ENCODE peak calls at places on chromosomes 2 and 18, in four cellular contexts. Z is endothelial cell of umbilical vein, D is IMR-90, I is foreskin fibroblast. S is an unnamed sample.

GRCh38 chr2:37143986-37144385 is 12.8 kb downstream of the EIF2AK2 start:
- DNase-seq in I (peak), D (peak), Z (no peak), S (no peak)

GRCh38 chr2:45777996-45778719 is 126.7 kb downstream of the PRKCE start:
- DNase-seq in Z (no peak), I (no peak), D (no peak), S (no peak)

GRCh38 chr2:16625759-16626158 is 39.9 kb downstream of the CYRIA start:
- DNase-seq in Z (no peak), D (no peak), I (no peak), S (no peak)

GRCh38 chr2:46793423-46794416 is 121.9 kb downstream of the MCFD2 start:
- DNase-seq in Z (no peak), D (no peak), I (no peak), S (no peak)

GRCh38 chr2:53127061-53127650 is 640.4 kb upstream of the CHAC2 start:
- DNase-seq in Z (no peak), I (no peak), D (no peak), S (no peak)

GRCh38 chr18:48740846-48741485 is 202.1 kb downstream of the CTIF start:
- DNase-seq in D (no peak), Z (no peak), I (peak), S (no peak)

GRCh38 chr2:168403736-168404135 is 52.3 kb upstream of the CERS6 start:
- DNase-seq in I (no peak), Z (no peak), D (no peak), S (no peak)

GRCh38 chr2:192628017-192628416 is 433.3 kb upstream of the TMEFF2 start:
- DNase-seq in I (no peak), D (no peak), Z (no peak), S (no peak)

GRCh38 chr2:186919272-186919671 is 70.3 kb upstream of the ZSWIM2 start:
- DNase-seq in Z (peak), I (peak), D (peak), S (no peak)

GRCh38 chr2:22027345-22028005 is 903.7 kb downstream of the TDRD15 start:
- DNase-seq in D (no peak), I (no peak), Z (no peak), S (no peak)

DNA sequence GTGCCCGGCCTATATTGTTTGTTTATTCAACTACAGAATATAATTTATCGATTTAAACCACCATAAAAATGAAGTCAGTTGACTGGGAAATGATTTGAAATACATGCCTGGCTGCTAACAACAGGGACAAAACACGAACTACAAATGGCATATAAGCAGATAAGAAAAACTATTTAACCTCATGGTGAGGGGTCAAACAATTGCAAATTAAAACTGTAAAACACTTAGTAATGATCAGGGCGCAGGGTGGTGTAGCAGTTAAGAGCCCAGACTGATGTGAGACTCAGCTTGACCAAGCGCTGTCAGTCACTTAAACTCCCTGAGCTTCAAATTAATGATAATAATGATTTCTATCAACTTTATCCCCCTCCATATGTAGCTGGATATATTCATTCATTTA is 6.7 kb downstream of the MTHFD2 start:
- DNase-seq in I (no peak), Z (no peak), D (no peak), S (no peak)
- H3K4me3 ChIP-seq in I (no peak), Z (no peak), D (no peak), S (no peak)

GRCh38 chr2:199444749-199445148 is 13.0 kb downstream of the SATB2 start:
- DNase-seq in I (peak), D (peak), Z (no peak), S (no peak)
- H3K4me3 ChIP-seq in I (no peak), D (no peak), Z (no peak), S (no peak)

DNA sequence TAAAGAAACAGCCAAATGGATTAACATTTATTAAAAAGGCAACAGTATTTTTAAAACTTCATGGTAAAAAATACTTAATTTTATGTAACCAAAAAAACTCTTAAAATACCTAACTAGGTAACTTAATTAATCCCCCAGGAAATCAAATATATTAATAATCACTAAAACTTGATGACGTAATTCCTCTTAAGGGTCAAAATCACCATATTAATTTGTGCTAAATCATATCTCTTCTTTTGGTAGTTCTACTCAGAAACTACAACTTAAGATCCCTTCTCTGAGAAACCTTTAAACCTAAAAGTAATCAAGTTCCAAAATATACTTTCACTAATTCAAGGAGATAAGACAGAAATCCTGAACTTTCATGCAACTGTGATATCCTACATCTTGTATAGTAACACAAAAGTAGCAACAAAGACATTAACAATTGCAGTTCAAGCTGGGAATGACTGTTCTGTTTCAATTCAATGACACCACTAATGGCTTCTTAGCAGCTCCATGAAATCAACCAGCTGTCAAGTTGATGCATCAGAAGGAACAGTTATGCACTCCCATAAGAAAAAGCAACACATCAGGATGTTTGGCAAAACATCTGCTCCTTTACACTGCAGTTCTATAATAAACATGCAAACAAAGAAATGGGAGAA is 4.0 kb downstream of the BAZ2B start:
- DNase-seq in Z (peak), D (peak), I (no peak), S (no peak)
- H3K4me3 ChIP-seq in Z (no peak), D (no peak), I (no peak), S (no peak)

DNA sequence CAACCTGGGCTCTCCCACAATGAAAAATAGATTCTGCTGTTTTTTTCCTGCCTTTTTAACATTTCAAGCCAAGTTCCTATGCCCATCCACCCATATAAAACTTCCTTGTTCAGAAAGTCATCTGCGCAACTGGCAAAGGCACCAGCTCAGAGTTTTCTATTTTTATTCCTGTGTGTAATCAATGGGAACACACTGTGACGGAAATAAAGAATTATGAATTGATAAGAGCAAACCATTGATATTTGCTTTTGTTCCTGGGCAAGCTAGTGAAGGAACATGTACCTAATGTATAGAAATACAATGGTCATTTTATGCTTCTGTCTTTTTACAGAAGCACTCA is 30.7 kb upstream of the AAK1 start:
- DNase-seq in I (no peak), D (no peak), Z (peak), S (no peak)
- H3K4me3 ChIP-seq in I (no peak), D (no peak), Z (no peak), S (no peak)

GRCh38 chr2:105815401-105815800 is 70.7 kb downstream of the NCK2 start:
- DNase-seq in Z (no peak), D (no peak), I (no peak), S (no peak)

GRCh38 chr2:105813045-105813315 is 68.3 kb downstream of the NCK2 start:
- DNase-seq in Z (no peak), I (no peak), D (no peak), S (no peak)

GRCh38 chr2:105812180-105813044 is 67.7 kb downstream of the NCK2 start:
- DNase-seq in I (peak), D (peak), Z (peak), S (no peak)

GRCh38 chr2:105814291-105814940 is 69.7 kb downstream of the NCK2 start:
- DNase-seq in I (peak), D (no peak), Z (no peak), S (no peak)

GRCh38 chr2:105813405-105813804 is 68.7 kb downstream of the NCK2 start:
- DNase-seq in Z (no peak), D (no peak), I (no peak), S (no peak)
- H3K4me3 ChIP-seq in Z (no peak), D (no peak), I (no peak), S (no peak)

GRCh38 chr2:112154246-112155110 is 16.3 kb downstream of the FBLN7 start:
- DNase-seq in I (no peak), Z (no peak), D (no peak), S (no peak)
- H3K4me3 ChIP-seq in I (no peak), Z (no peak), D (no peak), S (no peak)

S was measured in spleen.